ENCODE peak calls at places on chromosome 11, in four cellular contexts. One of them, this sample, is unnamed.

GRCh38 chr11:20443596-20443995 is 56.1 kb downstream of the PRMT3 start:
- DNase-seq in neural progenitor cell: peak; percentile 25
- DNase-seq in iPS DF 6.9: no peak
- DNase-seq in CD8-positive, alpha-beta memory T cell: no peak
- DNase-seq in this sample: peak; percentile 35

GRCh38 chr11:75369846-75370245 is 18.4 kb upstream of the ARRB1 start:
- DNase-seq in neural progenitor cell: no peak
- DNase-seq in iPS DF 6.9: no peak
- DNase-seq in CD8-positive, alpha-beta memory T cell: no peak
- DNase-seq in this sample: no peak

GRCh38 chr11:78532991-78533861 is 41.4 kb downstream of the NARS2 start:
- DNase-seq in neural progenitor cell: no peak
- DNase-seq in iPS DF 6.9: no peak
- DNase-seq in CD8-positive, alpha-beta memory T cell: no peak
- DNase-seq in this sample: no peak

GRCh38 chr11:120942701-120943100 is 81.2 kb upstream of the TBCEL start:
- DNase-seq in neural progenitor cell: no peak
- DNase-seq in iPS DF 6.9: no peak
- DNase-seq in CD8-positive, alpha-beta memory T cell: no peak
- DNase-seq in this sample: no peak

GRCh38 chr11:45662096-45662664 is 3.2 kb downstream of the CHST1 start:
- DNase-seq in neural progenitor cell: no peak
- DNase-seq in iPS DF 6.9: no peak
- DNase-seq in CD8-positive, alpha-beta memory T cell: no peak
- DNase-seq in this sample: no peak

GRCh38 chr11:70694371-70694770 is 296.0 kb downstream of the CTTN start:
- DNase-seq in neural progenitor cell: no peak
- DNase-seq in iPS DF 6.9: no peak
- DNase-seq in CD8-positive, alpha-beta memory T cell: no peak
- DNase-seq in this sample: no peak

GRCh38 chr11:6427516-6427915 is 8.6 kb upstream of the APBB1 start:
- DNase-seq in neural progenitor cell: peak; percentile 36
- DNase-seq in iPS DF 6.9: no peak
- DNase-seq in CD8-positive, alpha-beta memory T cell: no peak
- DNase-seq in this sample: no peak

GRCh38 chr11:63765688-63766241 is 2.8 kb downstream of the ZFTA start:
- DNase-seq in neural progenitor cell: no peak
- DNase-seq in iPS DF 6.9: no peak
- DNase-seq in CD8-positive, alpha-beta memory T cell: no peak
- DNase-seq in this sample: no peak

GRCh38 chr11:95715777-95716241 is 73.8 kb downstream of the FAM76B start:
- DNase-seq in neural progenitor cell: no peak
- DNase-seq in iPS DF 6.9: no peak
- DNase-seq in CD8-positive, alpha-beta memory T cell: no peak
- DNase-seq in this sample: peak; percentile 87

GRCh38 chr11:96187779-96188624 is 155.0 kb downstream of the MAML2 start:
- DNase-seq in neural progenitor cell: no peak
- DNase-seq in iPS DF 6.9: no peak
- DNase-seq in CD8-positive, alpha-beta memory T cell: no peak
- DNase-seq in this sample: peak; percentile 86

DNA sequence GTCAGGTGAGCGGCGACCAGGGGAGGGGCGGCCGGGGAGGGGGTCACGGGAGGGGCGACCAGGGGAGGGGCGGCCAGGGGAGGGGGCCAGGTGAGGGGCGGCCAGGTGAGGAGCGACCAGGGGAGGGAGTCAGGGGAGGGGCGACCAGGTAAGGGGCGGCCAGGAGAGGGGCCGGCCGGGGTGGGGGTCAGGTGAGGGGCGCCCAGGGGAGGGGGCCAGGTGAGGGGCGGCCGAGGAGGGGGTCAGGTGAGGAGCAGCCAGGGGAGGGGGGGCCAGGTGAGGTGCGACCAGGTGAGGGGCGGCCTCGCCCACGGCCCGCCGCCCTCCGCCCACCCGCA is 363 bp downstream of the TESMIN start:
- DNase-seq in neural progenitor cell: no peak
- DNase-seq in iPS DF 6.9: no peak
- DNase-seq in CD8-positive, alpha-beta memory T cell: no peak
- DNase-seq in this sample: no peak
- H3K4me3 ChIP-seq in neural progenitor cell: peak overlapping the region; percentile 65
- H3K4me3 ChIP-seq in iPS DF 6.9: peak overlapping the region; percentile 51
- H3K4me3 ChIP-seq in CD8-positive, alpha-beta memory T cell: no peak overlapping the region
- H3K4me3 ChIP-seq in this sample: peak overlapping the region; percentile 47

GRCh38 chr11:80082386-80082785 is 641.6 kb upstream of the TENM4 start:
- DNase-seq in neural progenitor cell: no peak
- DNase-seq in iPS DF 6.9: no peak
- DNase-seq in CD8-positive, alpha-beta memory T cell: no peak
- DNase-seq in this sample: no peak

GRCh38 chr11:80084614-80085013 is 643.8 kb upstream of the TENM4 start:
- DNase-seq in neural progenitor cell: no peak
- DNase-seq in iPS DF 6.9: no peak
- DNase-seq in CD8-positive, alpha-beta memory T cell: no peak
- DNase-seq in this sample: peak; percentile 25

GRCh38 chr11:80086496-80087055 is 645.7 kb upstream of the TENM4 start:
- DNase-seq in neural progenitor cell: no peak
- DNase-seq in iPS DF 6.9: no peak
- DNase-seq in CD8-positive, alpha-beta memory T cell: no peak
- DNase-seq in this sample: no peak

GRCh38 chr11:80085563-80085962 is 644.7 kb upstream of the TENM4 start:
- DNase-seq in neural progenitor cell: no peak
- DNase-seq in iPS DF 6.9: no peak
- DNase-seq in CD8-positive, alpha-beta memory T cell: no peak
- DNase-seq in this sample: no peak

GRCh38 chr11:80083561-80083960 is 642.7 kb upstream of the TENM4 start:
- DNase-seq in neural progenitor cell: no peak
- DNase-seq in iPS DF 6.9: no peak
- DNase-seq in CD8-positive, alpha-beta memory T cell: no peak
- DNase-seq in this sample: peak; percentile 87
- H3K27me3 ChIP-seq in neural progenitor cell: no peaks in the 10 kb centered on the region
- H3K27me3 ChIP-seq in iPS DF 6.9: no peaks in the 10 kb centered on the region
- H3K27me3 ChIP-seq in CD8-positive, alpha-beta memory T cell: no peaks in the 10 kb centered on the region
- H3K27me3 ChIP-seq in this sample: no peaks in the 10 kb centered on the region

GRCh38 chr11:1573847-1574255 is 1.8 kb upstream of the DUSP8 start:
- DNase-seq in neural progenitor cell: no peak
- DNase-seq in iPS DF 6.9: no peak
- DNase-seq in CD8-positive, alpha-beta memory T cell: no peak
- DNase-seq in this sample: no peak

GRCh38 chr11:1573077-1573846 is 1.2 kb upstream of the DUSP8 start:
- DNase-seq in neural progenitor cell: no peak
- DNase-seq in iPS DF 6.9: no peak
- DNase-seq in CD8-positive, alpha-beta memory T cell: peak; percentile 46
- DNase-seq in this sample: no peak

GRCh38 chr11:1576825-1577224 is 4.8 kb upstream of the DUSP8 start:
- DNase-seq in neural progenitor cell: no peak
- DNase-seq in iPS DF 6.9: no peak
- DNase-seq in CD8-positive, alpha-beta memory T cell: no peak
- DNase-seq in this sample: peak; percentile 28

GRCh38 chr11:1572200-1573076 is at the start of gene DUSP8:
- DNase-seq in neural progenitor cell: peak; percentile 92
- DNase-seq in iPS DF 6.9: no peak
- DNase-seq in CD8-positive, alpha-beta memory T cell: peak; percentile 95
- DNase-seq in this sample: peak; percentile 30

GRCh38 chr11:1574256-1575242 is 2.5 kb upstream of the DUSP8 start:
- DNase-seq in neural progenitor cell: peak; percentile 73
- DNase-seq in iPS DF 6.9: no peak
- DNase-seq in CD8-positive, alpha-beta memory T cell: peak; percentile 67
- DNase-seq in this sample: no peak
- H3K4me3 ChIP-seq in neural progenitor cell: peak overlapping the region; percentile 42
- H3K4me3 ChIP-seq in iPS DF 6.9: peak overlapping the region; percentile 30
- H3K4me3 ChIP-seq in CD8-positive, alpha-beta memory T cell: peak overlapping the region; percentile 59
- H3K4me3 ChIP-seq in this sample: peak overlapping the region; percentile 16

GRCh38 chr11:116990811-116991210 is 107.4 kb downstream of the SIK3 start:
- DNase-seq in neural progenitor cell: no peak
- DNase-seq in iPS DF 6.9: no peak
- DNase-seq in CD8-positive, alpha-beta memory T cell: no peak
- DNase-seq in this sample: no peak
- H3K27me3 ChIP-seq in neural progenitor cell: no peaks in the 10 kb centered on the region
- H3K27me3 ChIP-seq in iPS DF 6.9: no peaks in the 10 kb centered on the region
- H3K27me3 ChIP-seq in CD8-positive, alpha-beta memory T cell: no peaks in the 10 kb centered on the region
- H3K27me3 ChIP-seq in this sample: no peaks in the 10 kb centered on the region

DNA sequence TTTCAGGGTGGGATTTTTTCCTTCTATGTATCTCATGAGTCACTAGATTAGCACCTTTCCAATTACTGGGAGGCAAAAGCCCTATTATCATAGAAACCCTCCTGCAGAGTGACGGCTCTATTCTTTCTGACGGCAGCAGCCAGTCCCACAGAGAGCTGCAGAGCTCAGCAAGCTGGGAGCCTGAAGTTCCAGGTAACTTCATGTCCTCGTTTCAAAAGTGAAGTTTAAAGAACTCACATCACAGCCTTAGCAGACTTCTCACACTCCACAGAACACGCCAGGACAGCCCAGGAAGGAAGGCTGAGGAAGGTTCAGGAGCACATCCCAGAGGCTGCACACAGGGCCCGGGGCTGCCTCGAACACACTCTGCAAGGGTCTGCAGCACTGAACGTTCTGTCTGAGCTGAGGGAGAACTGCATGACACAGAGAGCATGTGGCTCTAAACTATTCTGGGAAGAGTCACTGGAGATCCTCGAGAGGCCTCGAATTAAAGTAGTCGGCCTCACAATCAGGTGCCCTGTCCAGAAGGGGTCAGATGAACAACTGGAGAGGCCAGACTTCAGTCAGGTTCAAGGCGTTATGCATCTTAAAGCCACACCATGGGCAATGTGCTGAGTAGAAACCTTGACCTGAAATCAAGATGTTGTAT is 104.2 kb upstream of the DRD2 start:
- DNase-seq in neural progenitor cell: peak; percentile 50
- DNase-seq in iPS DF 6.9: no peak
- DNase-seq in CD8-positive, alpha-beta memory T cell: no peak
- DNase-seq in this sample: no peak
- H3K4me3 ChIP-seq in neural progenitor cell: no peak overlapping the region
- H3K4me3 ChIP-seq in iPS DF 6.9: no peak overlapping the region
- H3K4me3 ChIP-seq in CD8-positive, alpha-beta memory T cell: no peak overlapping the region
- H3K4me3 ChIP-seq in this sample: no peak overlapping the region

GRCh38 chr11:124899376-124900145 is 1.9 kb upstream of the ROBO4 start:
- DNase-seq in neural progenitor cell: no peak
- DNase-seq in iPS DF 6.9: no peak
- DNase-seq in CD8-positive, alpha-beta memory T cell: no peak
- DNase-seq in this sample: no peak
- H3K27me3 ChIP-seq in neural progenitor cell: peaks cover 24% of the 10 kb centered on the region
- H3K27me3 ChIP-seq in iPS DF 6.9: no peaks in the 10 kb centered on the region
- H3K27me3 ChIP-seq in CD8-positive, alpha-beta memory T cell: no peaks in the 10 kb centered on the region
- H3K27me3 ChIP-seq in this sample: no peaks in the 10 kb centered on the region

DNA sequence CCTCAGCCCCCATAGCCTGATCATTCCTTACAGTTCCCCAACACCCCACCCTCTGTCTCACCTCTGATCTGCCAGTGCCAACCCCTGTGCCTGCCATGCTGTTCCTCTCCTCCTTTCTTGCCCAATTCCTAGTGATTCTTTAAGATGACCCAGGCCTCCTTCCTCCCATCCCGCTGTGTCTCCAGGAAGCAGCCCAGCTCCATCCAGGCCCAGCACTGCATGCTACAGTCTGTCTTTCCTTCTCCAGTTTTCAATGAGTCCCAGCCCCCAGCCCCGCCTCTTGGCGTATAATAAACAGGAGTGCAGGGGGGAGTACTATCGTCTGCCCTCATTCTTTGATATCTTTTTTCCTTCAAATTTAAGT is 12.3 kb downstream of the LTBP3 start:
- DNase-seq in neural progenitor cell: no peak
- DNase-seq in iPS DF 6.9: no peak
- DNase-seq in CD8-positive, alpha-beta memory T cell: no peak
- DNase-seq in this sample: no peak
- H3K4me3 ChIP-seq in neural progenitor cell: peak overlapping the region; percentile 44
- H3K4me3 ChIP-seq in iPS DF 6.9: no peak overlapping the region
- H3K4me3 ChIP-seq in CD8-positive, alpha-beta memory T cell: peak overlapping the region; percentile 14
- H3K4me3 ChIP-seq in this sample: peak overlapping the region; percentile 41